ENCODE peak calls at places on chromosomes 1 and 21, in ten cellular contexts. B is heart left ventricle; V is mammary epithelial cell; Q is lung; F is PC-3; U is effector memory CD4-positive, alpha-beta T cell; L is tibial artery; H is CD8-positive, alpha-beta memory T cell; S is stomach; E is tibial nerve. T is an unnamed sample.

GRCh38 chr1:47759581-47760247 is 237.5 kb downstream of the TRABD2B start:
- DNase-seq in B (no peak), V (no peak), Q (no peak), F (no peak), U (no peak), L (no peak), H (no peak), S (no peak), E (no peak), T (peak; percentile 62)

GRCh38 chr1:4002741-4003140 is 102.7 kb upstream of the C1orf174 start:
- DNase-seq in B (no peak), V (no peak), Q (no peak), F (no peak), U (no peak), L (no peak), H (no peak), S (no peak), E (no peak), T (no peak)

GRCh38 chr1:58158006-58158405 is 388.5 kb downstream of the OMA1 start:
- DNase-seq in B (no peak), V (no peak), Q (no peak), F (no peak), U (no peak), L (no peak), H (no peak), S (no peak), E (no peak), T (no peak)

GRCh38 chr1:240465531-240465940 is 146.4 kb downstream of the GREM2 start:
- DNase-seq in B (no peak), V (no peak), Q (no peak), F (no peak), U (no peak), L (no peak), H (no peak), S (no peak), E (no peak), T (no peak)

GRCh38 chr21:44263768-44264167 is 2.1 kb upstream of the DNMT3L start:
- DNase-seq in B (no peak), V (no peak), Q (no peak), F (no peak), U (no peak), L (no peak), H (no peak), S (no peak), E (no peak), T (no peak)

GRCh38 chr1:168057921-168058320 is 78.8 kb downstream of the GPR161 start:
- DNase-seq in B (no peak), V (peak; percentile 7), Q (no peak), F (peak; percentile 40), U (no peak), L (no peak), H (no peak), S (no peak), E (no peak), T (no peak)

GRCh38 chr1:69567847-69568434 is at the start of gene LRRC7:
- DNase-seq in B (no peak), V (peak; percentile 32), Q (no peak), F (no peak), U (no peak), L (no peak), H (no peak), S (no peak), E (no peak), T (no peak)

GRCh38 chr1:223771814-223772770 is 59.8 kb downstream of the CAPN2 start:
- DNase-seq in B (peak; percentile 67), V (peak; percentile 74), Q (peak; percentile 73), F (peak; percentile 93), U (no peak), L (peak; percentile 63), H (no peak), S (no peak), E (peak; percentile 39), T (no peak)

GRCh38 chr1:86515597-86515996 is 31.3 kb upstream of the CLCA4 start:
- DNase-seq in B (no peak), V (peak; percentile 46), Q (no peak), F (peak; percentile 62), U (no peak), L (no peak), H (no peak), S (no peak), E (no peak), T (no peak)

GRCh38 chr1:153168686-153169085 is 18.0 kb upstream of the SPRR2G start:
- DNase-seq in B (no peak), V (peak; percentile 47), Q (no peak), F (no peak), U (no peak), L (no peak), H (no peak), S (no peak), E (no peak), T (no peak)

GRCh38 chr1:4109626-4109940 is 209.5 kb upstream of the C1orf174 start:
- DNase-seq in B (no peak), V (no peak), Q (no peak), F (no peak), U (no peak), L (no peak), H (no peak), S (no peak), E (no peak), T (no peak)

GRCh38 chr1:113875714-113876113 is 4.2 kb upstream of the PTPN22 start:
- DNase-seq in B (no peak), V (no peak), Q (no peak), F (no peak), U (no peak), L (no peak), H (no peak), S (no peak), E (no peak), T (no peak)

GRCh38 chr1:236830560-236830959 is 35.5 kb downstream of the MTR start:
- DNase-seq in B (peak; percentile 76), V (no peak), Q (no peak), F (no peak), U (no peak), L (peak; percentile 33), H (no peak), S (no peak), E (no peak), T (no peak)

GRCh38 chr1:87024936-87025537 is 110.6 kb downstream of the HS2ST1 start:
- DNase-seq in B (no peak), V (peak; percentile 30), Q (no peak), F (peak; percentile 62), U (no peak), L (no peak), H (no peak), S (no peak), E (no peak), T (no peak)

GRCh38 chr1:200869753-200870391 is 2.9 kb upstream of the GPR25 start:
- DNase-seq in B (no peak), V (no peak), Q (no peak), F (no peak), U (peak; percentile 37), L (no peak), H (no peak), S (no peak), E (no peak), T (no peak)

GRCh38 chr1:187624812-187625542 is 796.2 kb downstream of the PLA2G4A start:
- DNase-seq in B (no peak), V (peak; percentile 17), Q (no peak), F (no peak), U (no peak), L (no peak), H (no peak), S (no peak), E (no peak), T (no peak)

GRCh38 chr1:151267760-151268159 is 13.2 kb downstream of the PSMD4 start:
- DNase-seq in B (no peak), V (peak; percentile 19), Q (no peak), F (no peak), U (no peak), L (no peak), H (no peak), S (no peak), E (no peak), T (no peak)
- H3K27ac ChIP-seq in B (no peak overlapping the region), V (no peak overlapping the region), Q (no peak overlapping the region), F (no peak overlapping the region), U (no peak overlapping the region), L (no peak overlapping the region), H (no peak overlapping the region), S (no peak overlapping the region), E (no peak overlapping the region), T (no peak overlapping the region)

GRCh38 chr1:37433171-37433570 is 41.2 kb upstream of the ZC3H12A start:
- DNase-seq in B (no peak), V (no peak), Q (no peak), F (no peak), U (no peak), L (no peak), H (no peak), S (no peak), E (no peak), T (no peak)
- H3K27me3 ChIP-seq in B (peaks cover 19% of the 10 kb centered on the region), V (no peaks in the 10 kb centered on the region), Q (peaks cover 5% of the 10 kb centered on the region), F (peaks cover 17% of the 10 kb centered on the region), U (no peaks in the 10 kb centered on the region), L (peaks cover 62% of the 10 kb centered on the region), H (no peaks in the 10 kb centered on the region), S (peaks cover 5% of the 10 kb centered on the region), E (peaks cover 4% of the 10 kb centered on the region), T (no peaks in the 10 kb centered on the region)

GRCh38 chr1:18922319-18922726 is 20.0 kb upstream of the ALDH4A1 start:
- DNase-seq in B (peak; percentile 90), V (peak; percentile 58), Q (peak; percentile 69), F (peak; percentile 84), U (no peak), L (peak; percentile 91), H (no peak), S (peak; percentile 69), E (peak; percentile 83), T (peak; percentile 70)
- H3K27ac ChIP-seq in B (peak overlapping the region; percentile 95), V (peak overlapping the region; percentile 40), Q (peak overlapping the region; percentile 77), F (peak overlapping the region; percentile 92), U (no peak overlapping the region), L (peak overlapping the region; percentile 95), H (no peak overlapping the region), S (peak overlapping the region; percentile 83), E (peak overlapping the region; percentile 69), T (peak overlapping the region; percentile 95)

DNA sequence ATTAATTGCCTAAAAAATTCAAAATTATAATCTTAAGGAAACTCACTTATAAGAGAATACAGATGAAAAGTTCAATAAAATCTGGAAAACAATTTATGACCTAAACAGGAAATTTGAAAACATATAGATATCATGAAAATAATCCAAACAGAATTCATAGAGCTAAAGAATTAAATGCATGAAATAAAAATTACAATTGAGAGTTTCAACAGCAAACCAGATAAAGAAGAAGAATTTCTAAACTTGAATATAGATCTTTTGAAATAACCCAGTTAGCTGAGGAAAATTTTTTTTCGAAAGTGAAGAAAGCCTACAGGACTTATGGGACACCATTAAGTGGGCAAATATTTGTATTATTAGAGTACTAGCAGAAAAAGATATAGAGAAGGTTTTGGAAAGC is 6.7 kb downstream of the FCRL1 start:
- DNase-seq in B (no peak), V (no peak), Q (no peak), F (no peak), U (no peak), L (no peak), H (no peak), S (no peak), E (no peak), T (no peak)
- H3K27me3 ChIP-seq in B (no peaks in the 10 kb centered on the region), V (peaks cover 3% of the 10 kb centered on the region), Q (no peaks in the 10 kb centered on the region), F (peaks cover 6% of the 10 kb centered on the region), U (no peaks in the 10 kb centered on the region), L (no peaks in the 10 kb centered on the region), H (no peaks in the 10 kb centered on the region), S (no peaks in the 10 kb centered on the region), E (no peaks in the 10 kb centered on the region), T (no peaks in the 10 kb centered on the region)

GRCh38 chr1:41478118-41478748 is 6.2 kb downstream of the EDN2 start:
- DNase-seq in B (peak; percentile 28), V (no peak), Q (no peak), F (no peak), U (no peak), L (no peak), H (no peak), S (no peak), E (no peak), T (no peak)
- H3K27ac ChIP-seq in B (no peak overlapping the region), V (no peak overlapping the region), Q (no peak overlapping the region), F (no peak overlapping the region), U (no peak overlapping the region), L (peak overlapping the region; percentile 42), H (no peak overlapping the region), S (no peak overlapping the region), E (no peak overlapping the region), T (no peak overlapping the region)

T was measured in ascending aorta.